ENCODE peak calls at places on chromosomes 13 and 19, in four cellular contexts. Z is breast epithelium, H is Caco-2, F is neural progenitor cell. I is an unnamed sample.
A peak's percentile ranks its signal among the peaks of the same experiment; 100 is the strongest.

GRCh38 chr19:33498391-33499000 is 23.1 kb downstream of the PEPD start:
- DNase-seq in Z (no peak), H (no peak), F (no peak), I (no peak)

GRCh38 chr13:99308481-99309087 is 1.4 kb upstream of the GPR183 start:
- DNase-seq in H (no peak), Z (no peak), F (no peak), I (no peak)

GRCh38 chr19:28727133-28727834 is 485.7 kb downstream of the UQCRFS1 start:
- DNase-seq in F (peak; percentile 43), Z (no peak), H (no peak), I (no peak)

GRCh38 chr13:93397619-93398018 is 171.0 kb downstream of the GPC6 start:
- DNase-seq in Z (no peak), F (no peak), H (no peak), I (no peak)

GRCh38 chr13:26787961-26788360 is 27.4 kb upstream of the GPR12 start:
- DNase-seq in Z (no peak), F (no peak), H (no peak), I (no peak)

GRCh38 chr13:25249001-25249543 is 38.2 kb downstream of the MTMR6 start:
- DNase-seq in F (peak; percentile 53), H (peak; percentile 33), Z (no peak), I (peak; percentile 44)

GRCh38 chr13:107834717-107835116 is 380.6 kb downstream of the LIG4 start:
- DNase-seq in F (no peak), H (no peak), Z (no peak), I (no peak)

GRCh38 chr13:42001580-42001979 is 40.7 kb upstream of the VWA8 start:
- DNase-seq in H (peak; percentile 12), Z (no peak), F (peak; percentile 3), I (no peak)

GRCh38 chr19:31055454-31055853 is 293.8 kb downstream of the TSHZ3 start:
- DNase-seq in F (no peak), H (no peak), Z (no peak), I (no peak)

GRCh38 chr13:46595136-46595917 is 42.4 kb downstream of the LRCH1 start:
- DNase-seq in Z (no peak), H (no peak), F (no peak), I (no peak)

GRCh38 chr19:54010474-54010873 is 19.0 kb downstream of the CACNG6 start:
- DNase-seq in F (no peak), H (no peak), Z (no peak), I (no peak)

GRCh38 chr13:103953859-103954258 is 887.6 kb upstream of the SLC10A2 start:
- DNase-seq in Z (no peak), F (no peak), H (no peak), I (no peak)

GRCh38 chr19:40026597-40026970 is 29.4 kb downstream of the ZNF780B start:
- DNase-seq in H (no peak), F (no peak), Z (no peak), I (no peak)

GRCh38 chr19:19026299-19026971 is 6.9 kb downstream of the SUGP2 start:
- DNase-seq in F (peak; percentile 7), H (peak; percentile 24), Z (no peak), I (no peak)

GRCh38 chr19:34649886-34650543 is 26.9 kb downstream of the SCGB2B2 start:
- DNase-seq in H (no peak), Z (no peak), F (no peak), I (no peak)

DNA sequence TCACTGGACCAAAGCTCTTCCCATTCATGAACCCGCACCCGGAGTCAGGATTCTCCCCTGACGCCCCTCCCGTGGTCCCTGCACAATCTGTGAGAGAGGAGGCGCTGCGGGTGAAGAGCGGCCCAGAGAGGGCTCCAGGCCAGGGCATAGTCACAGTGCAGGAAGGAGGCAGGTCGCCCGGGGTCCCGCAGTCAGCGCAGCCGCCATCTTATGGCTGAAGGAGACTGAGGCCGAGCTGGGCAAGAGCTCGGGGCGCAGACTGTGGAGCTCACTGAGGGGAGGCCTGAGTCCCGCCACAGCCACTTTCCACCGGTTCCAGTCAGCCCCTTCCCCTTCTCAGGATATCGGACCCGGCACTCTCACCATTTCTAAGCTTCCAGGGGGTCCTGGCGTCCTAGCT is 300 bp downstream of the ZNF99 start:
- DNase-seq in Z (no peak), H (no peak), F (no peak), I (no peak)
- H3K4me3 ChIP-seq in Z (peak overlapping the region; percentile 37), H (no peak overlapping the region), F (no peak overlapping the region), I (no peak overlapping the region)

GRCh38 chr19:46963093-46963734 is 56.4 kb upstream of the NPAS1 start:
- DNase-seq in Z (no peak), F (no peak), H (no peak), I (no peak)

GRCh38 chr19:46958542-46958941 is 61.1 kb upstream of the NPAS1 start:
- DNase-seq in H (no peak), F (peak; percentile 24), Z (no peak), I (no peak)

GRCh38 chr19:46959962-46960556 is 59.6 kb upstream of the NPAS1 start:
- DNase-seq in H (no peak), Z (no peak), F (no peak), I (no peak)

GRCh38 chr19:46967578-46968018 is 52.0 kb upstream of the NPAS1 start:
- DNase-seq in Z (no peak), H (no peak), F (no peak), I (no peak)

DNA sequence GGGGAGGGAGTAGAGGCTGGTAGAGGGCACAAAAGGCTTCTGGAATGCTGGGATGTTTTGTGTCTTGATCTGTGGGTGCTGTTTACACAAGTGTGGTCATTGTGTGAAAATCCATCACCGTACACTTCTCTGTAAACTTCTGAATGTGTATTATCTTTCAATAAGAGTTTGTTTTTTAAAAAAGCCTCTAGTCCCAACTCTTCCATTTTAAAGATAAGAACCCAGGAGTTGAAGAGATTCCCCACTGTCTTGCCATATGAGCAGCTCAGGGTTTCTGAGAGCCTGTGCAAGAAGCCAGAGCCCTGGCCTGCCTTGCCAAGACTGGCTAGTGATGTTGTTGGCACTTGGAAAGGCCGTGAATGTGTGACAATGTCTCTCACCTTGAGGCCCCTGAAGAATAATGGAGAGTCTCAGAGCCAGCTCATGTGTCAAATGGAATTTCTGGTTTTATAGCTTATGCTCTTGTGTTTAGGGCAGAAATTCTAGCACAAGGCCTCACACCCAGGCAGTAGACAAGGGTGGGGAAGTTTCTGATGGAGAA is 57.5 kb upstream of the NPAS1 start:
- DNase-seq in Z (no peak), H (no peak), F (no peak), I (no peak)
- H3K4me1 ChIP-seq in Z (peaks cover 4% of the 10 kb centered on the region), H (no peaks in the 10 kb centered on the region), F (peaks cover 4% of the 10 kb centered on the region), I (no peaks in the 10 kb centered on the region)

GRCh38 chr19:2210987-2211740 is 25.0 kb downstream of the PLEKHJ1 start:
- DNase-seq in Z (no peak), H (no peak), F (no peak), I (no peak)
- H3K36me3 ChIP-seq in Z (peaks cover 5% of the 10 kb centered on the region), H (peaks cover 10% of the 10 kb centered on the region), F (no peaks in the 10 kb centered on the region), I (peaks cover 71% of the 10 kb centered on the region)

GRCh38 chr13:106596287-106596937 is 28.5 kb upstream of the ARGLU1 start:
- DNase-seq in Z (no peak), F (no peak), H (no peak), I (no peak)
- H3K4me3 ChIP-seq in Z (no peak overlapping the region), F (no peak overlapping the region), H (no peak overlapping the region), I (no peak overlapping the region)

GRCh38 chr19:48963371-48964204 is 1.5 kb upstream of the FTL start:
- DNase-seq in Z (peak; percentile 64), F (peak; percentile 73), H (peak; percentile 92), I (peak; percentile 53)
- H3K4me1 ChIP-seq in Z (peaks cover 14% of the 10 kb centered on the region), F (peaks cover 25% of the 10 kb centered on the region), H (peaks cover 33% of the 10 kb centered on the region), I (peaks cover 16% of the 10 kb centered on the region)